ENCODE peak calls at places on chromosome 6, in eight cellular contexts. B is cardiac muscle cell, H is AG09319, I is stomach, Z is IMR-90, N is neural progenitor cell, F is D721Med, Q is type B pancreatic cell. A is an unnamed sample.

GRCh38 chr6:46541556-46541955 is 50.3 kb upstream of the RCAN2 start:
- DNase-seq in B (no peak), H (no peak), I (no peak), Z (no peak), N (no peak), F (no peak), Q (no peak), A (no peak)

GRCh38 chr6:166173292-166173951 is 5.8 kb upstream of the TBXT start:
- DNase-seq in B (peak; percentile 61), H (no peak), I (peak; percentile 40), Z (no peak), N (peak; percentile 29), F (no peak), Q (no peak), A (no peak)

GRCh38 chr6:21754891-21755290 is 161.3 kb downstream of the SOX4 start:
- DNase-seq in B (no peak), H (no peak), I (no peak), Z (peak; percentile 71), N (no peak), F (no peak), Q (no peak), A (no peak)

GRCh38 chr6:13733178-13733851 is 21.7 kb upstream of the RANBP9 start:
- DNase-seq in B (no peak), H (peak; percentile 77), I (peak; percentile 44), Z (peak; percentile 93), N (no peak), F (no peak), Q (no peak), A (no peak)

GRCh38 chr6:28648878-28649375 is 123.2 kb downstream of the GPX5 start:
- DNase-seq in B (no peak), H (no peak), I (no peak), Z (no peak), N (no peak), F (no peak), Q (no peak), A (no peak)

GRCh38 chr6:35678021-35678654 is 10.6 kb downstream of the FKBP5 start:
- DNase-seq in B (no peak), H (no peak), I (no peak), Z (peak; percentile 52), N (no peak), F (no peak), Q (no peak), A (no peak)

GRCh38 chr6:125924169-125924568 is 32.4 kb upstream of the HINT3 start:
- DNase-seq in B (no peak), H (no peak), I (no peak), Z (no peak), N (no peak), F (no peak), Q (no peak), A (no peak)

GRCh38 chr6:30690403-30691207 is at the start of gene NRM:
- DNase-seq in B (peak; percentile 91), H (no peak), I (peak; percentile 87), Z (peak; percentile 87), N (peak; percentile 94), F (no peak), Q (peak; percentile 90), A (peak; percentile 94)

GRCh38 chr6:29887330-29887818 is 55.0 kb upstream of the HLA-A start:
- DNase-seq in B (peak; percentile 29), H (no peak), I (peak; percentile 55), Z (peak; percentile 11), N (peak; percentile 34), F (no peak), Q (no peak), A (no peak)

GRCh38 chr6:54291738-54292137 is 16.5 kb upstream of the TINAG start:
- DNase-seq in B (no peak), H (no peak), I (no peak), Z (peak; percentile 66), N (no peak), F (no peak), Q (no peak), A (no peak)

GRCh38 chr6:130849501-130850039 is 22.4 kb downstream of the SMLR1 start:
- DNase-seq in B (no peak), H (no peak), I (no peak), Z (no peak), N (no peak), F (no peak), Q (no peak), A (no peak)

GRCh38 chr6:149859938-149860337 is 4.2 kb downstream of the LRP11 start:
- DNase-seq in B (no peak), H (no peak), I (no peak), Z (no peak), N (no peak), F (no peak), Q (no peak), A (no peak)

GRCh38 chr6:4371207-4371921 is 236.0 kb upstream of the ECI2 start:
- DNase-seq in B (peak; percentile 84), H (no peak), I (peak; percentile 57), Z (peak; percentile 92), N (no peak), F (no peak), Q (peak; percentile 25), A (no peak)

GRCh38 chr6:143745160-143746133 is 67.7 kb downstream of the PHACTR2 start:
- DNase-seq in B (peak; percentile 57), H (no peak), I (peak; percentile 57), Z (peak; percentile 76), N (peak; percentile 65), F (no peak), Q (peak; percentile 69), A (no peak)

DNA sequence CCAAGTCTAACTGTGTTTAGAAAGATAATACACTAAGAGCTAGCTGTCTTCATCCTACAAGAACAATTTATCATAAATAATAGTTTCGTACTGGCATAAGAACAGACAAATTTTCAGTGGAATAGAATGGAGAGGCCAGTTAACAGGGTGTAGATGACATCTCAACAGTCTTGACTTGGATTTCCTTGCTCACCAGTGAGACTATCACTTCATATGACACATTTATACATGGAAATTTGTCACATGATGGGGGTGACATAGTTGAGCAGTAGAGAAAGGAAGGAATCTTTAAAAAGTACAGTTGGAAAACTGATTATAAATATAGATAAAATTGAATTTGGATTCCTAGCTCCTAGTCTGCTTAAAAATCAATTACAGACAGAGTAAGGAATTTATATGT is 35.7 kb downstream of the TNFAIP3 start:
- DNase-seq in B (no peak), H (no peak), I (no peak), Z (no peak), N (no peak), F (no peak), Q (no peak), A (no peak)
- TF ChIP-seq CTCF in B (no peak), H (no peak), I (no peak), Z (no peak), N (no peak), F (no peak), Q (no peak), A (no peak)

GRCh38 chr6:158131926-158132325 is 36.1 kb downstream of the SERAC1 start:
- DNase-seq in B (peak; percentile 36), H (no peak), I (no peak), Z (peak; percentile 34), N (peak; percentile 18), F (no peak), Q (no peak), A (no peak)
- TF ChIP-seq CTCF in B (peak; percentile 55), H (peak; percentile 28), I (no peak), Z (peak; percentile 42), N (peak; percentile 40), F (peak; percentile 63), Q (peak; percentile 72), A (peak; percentile 60)

GRCh38 chr6:17169701-17170100 is 67.9 kb downstream of the STMND1 start:
- DNase-seq in B (no peak), H (no peak), I (no peak), Z (no peak), N (no peak), F (no peak), Q (no peak), A (no peak)

GRCh38 chr6:17165383-17165782 is 63.5 kb downstream of the STMND1 start:
- DNase-seq in B (no peak), H (peak; percentile 4), I (no peak), Z (peak; percentile 55), N (no peak), F (no peak), Q (no peak), A (no peak)

GRCh38 chr6:17169291-17169690 is 67.4 kb downstream of the STMND1 start:
- DNase-seq in B (no peak), H (no peak), I (no peak), Z (peak; percentile 83), N (no peak), F (no peak), Q (no peak), A (no peak)

GRCh38 chr6:17173071-17173470 is 71.2 kb downstream of the STMND1 start:
- DNase-seq in B (no peak), H (no peak), I (no peak), Z (peak; percentile 42), N (no peak), F (no peak), Q (no peak), A (no peak)

GRCh38 chr6:17167327-17167979 is 65.6 kb downstream of the STMND1 start:
- DNase-seq in B (peak; percentile 80), H (no peak), I (peak; percentile 53), Z (peak; percentile 15), N (peak; percentile 76), F (no peak), Q (no peak), A (no peak)
- TF ChIP-seq CTCF in B (peak; percentile 66), H (peak; percentile 58), I (no peak), Z (peak; percentile 30), N (peak; percentile 72), F (peak; percentile 47), Q (peak; percentile 74), A (peak; percentile 67)

GRCh38 chr6:44543664-44544063 is 156.2 kb downstream of the CDC5L start:
- DNase-seq in B (no peak), H (no peak), I (no peak), Z (no peak), N (no peak), F (no peak), Q (no peak), A (no peak)

GRCh38 chr6:44540881-44541280 is 153.4 kb downstream of the CDC5L start:
- DNase-seq in B (no peak), H (no peak), I (no peak), Z (no peak), N (no peak), F (no peak), Q (peak; percentile 29), A (peak; percentile 34)

GRCh38 chr6:44539701-44540100 is 152.2 kb downstream of the CDC5L start:
- DNase-seq in B (no peak), H (no peak), I (no peak), Z (no peak), N (no peak), F (no peak), Q (no peak), A (peak; percentile 23)

GRCh38 chr6:44545224-44545623 is 157.7 kb downstream of the CDC5L start:
- DNase-seq in B (no peak), H (no peak), I (no peak), Z (no peak), N (no peak), F (no peak), Q (no peak), A (no peak)

DNA sequence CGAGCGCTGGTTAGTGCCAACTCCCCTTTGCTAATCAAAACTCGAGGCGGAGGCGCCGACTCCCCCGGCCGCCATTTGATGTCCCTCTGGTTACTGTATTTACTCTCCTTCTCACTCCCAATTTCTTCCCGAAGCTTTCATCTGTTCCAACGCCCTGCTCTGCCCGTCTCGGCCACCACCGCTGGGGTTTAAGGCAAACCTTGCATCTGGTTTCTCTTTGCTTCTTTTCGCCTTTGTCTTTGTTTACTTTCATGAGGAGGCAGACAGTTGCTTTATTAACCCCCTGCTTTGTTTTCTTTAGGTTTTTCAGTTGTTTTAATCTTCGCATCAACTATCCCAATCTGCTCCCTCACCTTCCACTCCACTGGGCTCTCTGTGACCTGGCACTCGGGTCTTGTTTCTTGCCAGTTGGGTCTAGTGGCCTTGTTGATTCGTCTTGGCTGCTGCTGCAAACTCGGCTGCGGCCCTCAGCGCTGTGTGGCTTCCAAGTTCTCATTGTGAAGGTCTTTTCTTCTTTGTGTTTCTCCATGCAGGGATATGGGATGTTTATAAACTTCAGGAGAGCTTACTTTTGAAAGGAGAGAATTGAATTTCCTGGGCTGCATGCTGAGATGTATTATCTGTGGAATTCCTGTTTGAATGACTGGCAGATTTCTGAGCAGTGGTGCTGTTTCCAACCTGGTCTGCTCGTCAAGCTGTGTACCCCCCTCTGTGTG is 155.1 kb downstream of the CDC5L start:
- DNase-seq in B (no peak), H (no peak), I (no peak), Z (no peak), N (peak; percentile 65), F (no peak), Q (no peak), A (no peak)
- TF ChIP-seq CTCF in B (no peak), H (no peak), I (no peak), Z (no peak), N (no peak), F (no peak), Q (no peak), A (no peak)